ENCODE peak calls at places on chromosomes 6 and 20, in seven cellular contexts. B is HepG2, N is ovary, J is uterus, A is HCT116, Y is endothelial cell of umbilical vein, C is gastrocnemius medialis. I is an unnamed sample.

GRCh38 chr6:5135783-5136376 is 50.7 kb downstream of the PPP1R3G start:
- DNase-seq in B (peak; percentile 48), N (no peak), J (no peak), A (peak; percentile 27), Y (peak; percentile 55), C (no peak), I (no peak)

GRCh38 chr6:2524090-2524489 is 226.6 kb downstream of the MYLK4 start:
- DNase-seq in B (peak; percentile 82), N (no peak), J (no peak), A (no peak), Y (peak; percentile 7), C (no peak), I (no peak)

GRCh38 chr6:28337103-28337520 is 1.2 kb upstream of the ZSCAN31 start:
- DNase-seq in B (no peak), N (no peak), J (no peak), A (no peak), Y (no peak), C (no peak), I (no peak)

GRCh38 chr6:39092124-39092523 is 22.9 kb downstream of the SAYSD1 start:
- DNase-seq in B (peak; percentile 19), N (no peak), J (no peak), A (no peak), Y (no peak), C (no peak), I (no peak)

GRCh38 chr6:117448732-117449131 is 23.0 kb upstream of the ROS1 start:
- DNase-seq in B (no peak), N (no peak), J (no peak), A (no peak), Y (no peak), C (no peak), I (no peak)

GRCh38 chr6:42260424-42260888 is 42.8 kb upstream of the MRPS10 start:
- DNase-seq in B (peak; percentile 44), N (no peak), J (peak; percentile 47), A (peak; percentile 83), Y (no peak), C (no peak), I (no peak)

GRCh38 chr6:170444811-170445211 is 108.3 kb downstream of the PSMB1 start:
- DNase-seq in B (no peak), N (no peak), J (no peak), A (no peak), Y (no peak), C (no peak), I (peak; percentile 70)

GRCh38 chr20:58542411-58543095 is 27.4 kb upstream of the APCDD1L start:
- DNase-seq in B (no peak), N (no peak), J (no peak), A (peak; percentile 7), Y (no peak), C (no peak), I (no peak)

GRCh38 chr6:131061041-131061770 is 1.8 kb downstream of the EPB41L2 start:
- DNase-seq in B (peak; percentile 52), N (no peak), J (no peak), A (no peak), Y (peak; percentile 15), C (no peak), I (no peak)
- H3K4me3 ChIP-seq in B (peak overlapping the region; percentile 92), N (peak overlapping the region; percentile 98), J (peak overlapping the region; percentile 99), A (no peak overlapping the region), Y (no peak overlapping the region), C (peak overlapping the region; percentile 95), I (no peak overlapping the region)

GRCh38 chr20:46709459-46710148 is at the start of gene SLC2A10:
- DNase-seq in B (peak; percentile 53), N (peak; percentile 70), J (peak; percentile 54), A (no peak), Y (peak; percentile 49), C (no peak), I (peak; percentile 94)
- TF ChIP-seq POLR2A in B (peak; percentile 63), N (no peak), J (no peak), A (no peak), Y (no peak), C (no peak), I (no peak)

DNA sequence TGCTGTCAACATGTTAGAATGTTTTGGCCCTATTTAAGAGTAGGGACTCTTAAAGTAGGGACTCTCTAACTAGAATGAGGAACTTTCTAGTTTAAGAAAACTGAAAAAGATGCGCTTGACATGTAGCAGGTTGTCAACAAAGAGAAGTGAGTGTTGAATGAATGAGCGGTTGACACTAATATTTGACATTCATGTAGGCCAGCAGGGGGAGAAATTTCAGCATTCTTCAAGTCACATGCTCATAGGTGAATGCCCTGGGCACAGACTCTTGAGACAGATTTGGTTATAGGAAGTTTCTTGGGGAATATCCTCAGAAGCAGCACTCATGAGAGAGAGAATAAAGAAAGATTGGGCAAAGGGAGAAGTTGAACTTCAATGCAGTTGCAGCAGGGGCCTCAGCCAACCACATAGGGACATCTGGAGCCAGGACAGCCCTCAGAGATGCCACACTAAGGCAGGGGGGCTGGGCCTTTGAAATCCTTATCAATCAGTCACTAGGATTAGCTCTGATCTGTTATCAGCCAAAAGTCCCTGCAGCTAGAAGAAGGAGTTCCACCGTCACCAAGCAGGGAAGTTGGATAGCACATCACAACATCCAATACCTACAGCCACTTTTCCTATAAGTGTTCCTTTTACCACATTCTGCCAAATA is 145.1 kb upstream of the FKBP1C start:
- DNase-seq in B (peak; percentile 35), N (no peak), J (no peak), A (peak; percentile 2), Y (no peak), C (no peak), I (no peak)
- TF ChIP-seq CTCF in B (peak; percentile 59), N (no peak), J (no peak), A (no peak), Y (no peak), C (no peak), I (no peak)

DNA sequence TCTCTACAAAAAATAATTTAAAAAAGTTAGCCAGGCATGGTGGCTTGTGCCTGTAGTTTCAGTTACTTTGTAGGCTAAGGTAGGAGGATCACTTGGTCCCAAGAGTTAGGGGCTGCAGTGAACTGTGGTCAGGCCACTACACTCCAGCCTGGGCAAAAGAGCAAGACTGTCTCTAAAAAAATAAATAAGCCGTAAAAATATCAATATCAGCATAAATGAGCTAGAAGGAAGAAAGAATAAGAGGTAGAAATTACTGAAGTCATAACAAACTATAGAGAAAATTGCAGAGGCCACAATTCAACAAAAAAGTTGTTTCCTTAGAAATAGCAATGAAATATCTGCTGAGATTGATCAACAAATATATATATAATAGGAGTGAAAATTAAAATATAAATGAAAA is 827.3 kb upstream of the FLRT3 start:
- DNase-seq in B (no peak), N (no peak), J (no peak), A (no peak), Y (no peak), C (no peak), I (no peak)
- H3K4me3 ChIP-seq in B (no peak overlapping the region), N (no peak overlapping the region), J (no peak overlapping the region), A (no peak overlapping the region), Y (no peak overlapping the region), C (no peak overlapping the region), I (no peak overlapping the region)

GRCh38 chr6:149060300-149060984 is 257.1 kb upstream of the TAB2 start:
- DNase-seq in B (peak; percentile 20), N (no peak), J (no peak), A (no peak), Y (peak; percentile 37), C (no peak), I (no peak)

GRCh38 chr6:149061933-149062332 is 255.6 kb upstream of the TAB2 start:
- DNase-seq in B (no peak), N (no peak), J (no peak), A (no peak), Y (no peak), C (no peak), I (no peak)

GRCh38 chr6:149059557-149059956 is 258.0 kb upstream of the TAB2 start:
- DNase-seq in B (no peak), N (no peak), J (no peak), A (no peak), Y (no peak), C (no peak), I (no peak)

GRCh38 chr6:149062653-149063348 is 254.7 kb upstream of the TAB2 start:
- DNase-seq in B (no peak), N (no peak), J (no peak), A (no peak), Y (no peak), C (no peak), I (no peak)

GRCh38 chr6:149060985-149061760 is 256.3 kb upstream of the TAB2 start:
- DNase-seq in B (peak; percentile 94), N (no peak), J (no peak), A (no peak), Y (peak; percentile 81), C (no peak), I (no peak)
- TF ChIP-seq POLR2A in B (peak; percentile 16), N (no peak), J (no peak), A (no peak), Y (no peak), C (no peak), I (no peak)

GRCh38 chr6:16974387-16974673 is 127.5 kb upstream of the STMND1 start:
- DNase-seq in B (no peak), N (no peak), J (no peak), A (no peak), Y (no peak), C (no peak), I (no peak)
- TF ChIP-seq CTCF in B (no peak), N (no peak), J (no peak), A (no peak), Y (no peak), C (no peak), I (no peak)

GRCh38 chr6:35717449-35718353 is 19.1 kb upstream of the ARMC12 start:
- DNase-seq in B (no peak), N (no peak), J (no peak), A (no peak), Y (no peak), C (no peak), I (peak; percentile 81)
- H3K4me3 ChIP-seq in B (no peak overlapping the region), N (no peak overlapping the region), J (no peak overlapping the region), A (no peak overlapping the region), Y (no peak overlapping the region), C (no peak overlapping the region), I (no peak overlapping the region)